ENCODE peak calls at places on chromosome 21, in seven cellular contexts. One of them, this sample, is unnamed.

GRCh38 chr21:40315647-40316046 is 448.4 kb downstream of the PCP4 start:
- DNase-seq in DMS153: no peak
- DNase-seq in EL: no peak
- DNase-seq in stimulated activated naive CD8-positive, alpha-beta T cell treated with anti-CD3 and anti-CD28 coated beads, Interleukin-15, amount 100 ng/mL, for 72 hours: no peak
- DNase-seq in germinal center: no peak
- DNase-seq in A172: no peak
- DNase-seq in HTR-8/SVneo: no peak
- DNase-seq in this sample: no peak

GRCh38 chr21:32534113-32534512 is 51.2 kb downstream of the TCP10L start:
- DNase-seq in DMS153: no peak
- DNase-seq in EL: no peak
- DNase-seq in stimulated activated naive CD8-positive, alpha-beta T cell treated with anti-CD3 and anti-CD28 coated beads, Interleukin-15, amount 100 ng/mL, for 72 hours: no peak
- DNase-seq in germinal center: no peak
- DNase-seq in A172: no peak
- DNase-seq in HTR-8/SVneo: no peak
- DNase-seq in this sample: no peak

GRCh38 chr21:34589511-34590282 is 25.2 kb downstream of the RCAN1 start:
- DNase-seq in DMS153: no peak
- DNase-seq in EL: no peak
- DNase-seq in stimulated activated naive CD8-positive, alpha-beta T cell treated with anti-CD3 and anti-CD28 coated beads, Interleukin-15, amount 100 ng/mL, for 72 hours: no peak
- DNase-seq in germinal center: no peak
- DNase-seq in A172: no peak
- DNase-seq in HTR-8/SVneo: no peak
- DNase-seq in this sample: no peak

GRCh38 chr21:44579833-44580144 is 615 bp downstream of the KRTAP10-5 start:
- DNase-seq in DMS153: no peak
- DNase-seq in EL: no peak
- DNase-seq in stimulated activated naive CD8-positive, alpha-beta T cell treated with anti-CD3 and anti-CD28 coated beads, Interleukin-15, amount 100 ng/mL, for 72 hours: no peak
- DNase-seq in germinal center: no peak
- DNase-seq in A172: no peak
- DNase-seq in HTR-8/SVneo: no peak
- DNase-seq in this sample: no peak

GRCh38 chr21:39951183-39952101 is 84.2 kb downstream of the PCP4 start:
- DNase-seq in DMS153: no peak
- DNase-seq in EL: no peak
- DNase-seq in stimulated activated naive CD8-positive, alpha-beta T cell treated with anti-CD3 and anti-CD28 coated beads, Interleukin-15, amount 100 ng/mL, for 72 hours: no peak
- DNase-seq in germinal center: no peak
- DNase-seq in A172: no peak
- DNase-seq in HTR-8/SVneo: no peak
- DNase-seq in this sample: no peak

GRCh38 chr21:26280715-26281310 is 110.2 kb upstream of the APP start:
- DNase-seq in DMS153: no peak
- DNase-seq in EL: peak; percentile 2
- DNase-seq in stimulated activated naive CD8-positive, alpha-beta T cell treated with anti-CD3 and anti-CD28 coated beads, Interleukin-15, amount 100 ng/mL, for 72 hours: no peak
- DNase-seq in germinal center: no peak
- DNase-seq in A172: no peak
- DNase-seq in HTR-8/SVneo: no peak
- DNase-seq in this sample: no peak

GRCh38 chr21:26127918-26128317 is 42.7 kb downstream of the APP start:
- DNase-seq in DMS153: no peak
- DNase-seq in EL: peak; percentile 42
- DNase-seq in stimulated activated naive CD8-positive, alpha-beta T cell treated with anti-CD3 and anti-CD28 coated beads, Interleukin-15, amount 100 ng/mL, for 72 hours: no peak
- DNase-seq in germinal center: no peak
- DNase-seq in A172: no peak
- DNase-seq in HTR-8/SVneo: no peak
- DNase-seq in this sample: no peak

GRCh38 chr21:26965567-26966359 is 1.1 kb downstream of the ADAMTS5 start:
- DNase-seq in DMS153: no peak
- DNase-seq in EL: peak; percentile 63
- DNase-seq in stimulated activated naive CD8-positive, alpha-beta T cell treated with anti-CD3 and anti-CD28 coated beads, Interleukin-15, amount 100 ng/mL, for 72 hours: no peak
- DNase-seq in germinal center: no peak
- DNase-seq in A172: no peak
- DNase-seq in HTR-8/SVneo: no peak
- DNase-seq in this sample: peak; percentile 65

GRCh38 chr21:42790520-42790919 is 88.8 kb downstream of the WDR4 start:
- DNase-seq in DMS153: no peak
- DNase-seq in EL: no peak
- DNase-seq in stimulated activated naive CD8-positive, alpha-beta T cell treated with anti-CD3 and anti-CD28 coated beads, Interleukin-15, amount 100 ng/mL, for 72 hours: no peak
- DNase-seq in germinal center: no peak
- DNase-seq in A172: no peak
- DNase-seq in HTR-8/SVneo: no peak
- DNase-seq in this sample: no peak

GRCh38 chr21:37620401-37620800 is 253.8 kb downstream of the DYRK1A start:
- DNase-seq in DMS153: no peak
- DNase-seq in EL: no peak
- DNase-seq in stimulated activated naive CD8-positive, alpha-beta T cell treated with anti-CD3 and anti-CD28 coated beads, Interleukin-15, amount 100 ng/mL, for 72 hours: no peak
- DNase-seq in germinal center: no peak
- DNase-seq in A172: no peak
- DNase-seq in HTR-8/SVneo: no peak
- DNase-seq in this sample: no peak

GRCh38 chr21:44072111-44072510 is 35.1 kb upstream of the PWP2 start:
- DNase-seq in DMS153: no peak
- DNase-seq in EL: no peak
- DNase-seq in stimulated activated naive CD8-positive, alpha-beta T cell treated with anti-CD3 and anti-CD28 coated beads, Interleukin-15, amount 100 ng/mL, for 72 hours: no peak
- DNase-seq in germinal center: no peak
- DNase-seq in A172: no peak
- DNase-seq in HTR-8/SVneo: no peak
- DNase-seq in this sample: no peak

GRCh38 chr21:37082856-37083611 is 10.0 kb downstream of the TTC3 start:
- DNase-seq in DMS153: no peak
- DNase-seq in EL: no peak
- DNase-seq in stimulated activated naive CD8-positive, alpha-beta T cell treated with anti-CD3 and anti-CD28 coated beads, Interleukin-15, amount 100 ng/mL, for 72 hours: no peak
- DNase-seq in germinal center: no peak
- DNase-seq in A172: no peak
- DNase-seq in HTR-8/SVneo: no peak
- DNase-seq in this sample: no peak

GRCh38 chr21:36059823-36060158 is 535 bp downstream of the SETD4 start:
- DNase-seq in DMS153: no peak
- DNase-seq in EL: no peak
- DNase-seq in stimulated activated naive CD8-positive, alpha-beta T cell treated with anti-CD3 and anti-CD28 coated beads, Interleukin-15, amount 100 ng/mL, for 72 hours: no peak
- DNase-seq in germinal center: no peak
- DNase-seq in A172: no peak
- DNase-seq in HTR-8/SVneo: no peak
- DNase-seq in this sample: peak; percentile 36

GRCh38 chr21:46128106-46128982 is 27.0 kb downstream of the FTCD start:
- DNase-seq in DMS153: no peak
- DNase-seq in EL: no peak
- DNase-seq in stimulated activated naive CD8-positive, alpha-beta T cell treated with anti-CD3 and anti-CD28 coated beads, Interleukin-15, amount 100 ng/mL, for 72 hours: no peak
- DNase-seq in germinal center: no peak
- DNase-seq in A172: no peak
- DNase-seq in HTR-8/SVneo: no peak
- DNase-seq in this sample: peak; percentile 78